ENCODE peak calls at places on chromosomes 16 and 17, in eight cellular contexts. K is upper lobe of left lung; T is CD8-positive, alpha-beta memory T cell; W is stomach; D is heart left ventricle; I is transverse colon; P is K562; F is SJSA1. J is an unnamed sample.

GRCh38 chr16:30051518-30051917 is 14.0 kb upstream of the ALDOA start:
- DNase-seq in W (no peak), P (no peak), T (no peak), I (no peak), D (no peak), F (peak; percentile 61), K (no peak), J (no peak)

GRCh38 chr17:73091770-73092517 is 544 bp downstream of the SLC39A11 start:
- DNase-seq in T (no peak), W (peak; percentile 33), I (peak; percentile 35), K (peak; percentile 40), D (no peak), F (peak; percentile 16), P (peak; percentile 64), J (no peak)

GRCh38 chr16:369866-370436 is 387 bp downstream of the MRPL28 start:
- DNase-seq in K (no peak), F (no peak), T (no peak), D (peak; percentile 58), I (no peak), W (peak; percentile 44), P (no peak), J (no peak)

GRCh38 chr17:1779571-1780074 is 17.8 kb downstream of the SERPINF1 start:
- DNase-seq in F (peak; percentile 80), W (peak; percentile 61), T (no peak), P (no peak), D (no peak), I (peak; percentile 73), K (peak; percentile 74), J (no peak)

GRCh38 chr16:55136356-55136755 is 187.6 kb upstream of the IRX6 start:
- DNase-seq in F (no peak), I (no peak), T (no peak), D (no peak), P (no peak), K (no peak), W (no peak), J (no peak)

GRCh38 chr16:88815227-88815626 is 3.5 kb upstream of the APRT start:
- DNase-seq in D (no peak), T (no peak), F (no peak), K (no peak), I (no peak), P (no peak), W (no peak), J (no peak)

GRCh38 chr16:67649494-67649931 is 4.6 kb downstream of the CARMIL2 start:
- DNase-seq in K (no peak), I (no peak), F (no peak), W (no peak), D (no peak), P (peak; percentile 58), T (no peak), J (no peak)

GRCh38 chr17:62966426-62967110 is 533 bp downstream of the TANC2 start:
- DNase-seq in D (peak; percentile 84), T (no peak), P (no peak), W (peak; percentile 64), I (peak; percentile 74), K (peak; percentile 55), F (peak; percentile 36), J (peak; percentile 7)

GRCh38 chr17:57671546-57672204 is 73.4 kb downstream of the CCDC182 start:
- DNase-seq in F (peak; percentile 88), T (peak; percentile 65), P (peak; percentile 82), I (peak; percentile 71), W (peak; percentile 74), D (peak; percentile 87), K (peak; percentile 70), J (peak; percentile 62)

GRCh38 chr17:83083368-83084201 is 4.2 kb downstream of the METRNL start:
- DNase-seq in F (peak; percentile 99), W (no peak), T (peak; percentile 86), I (no peak), D (no peak), P (no peak), K (no peak), J (no peak)

GRCh38 chr17:80832888-80833583 is 158.6 kb upstream of the CHMP6 start:
- DNase-seq in K (peak; percentile 93), T (peak; percentile 69), I (peak; percentile 85), D (peak; percentile 85), F (peak; percentile 99), P (peak; percentile 96), W (peak; percentile 72), J (peak; percentile 39)

GRCh38 chr16:87203060-87203656 is 114.0 kb downstream of the C16orf95 start:
- DNase-seq in T (no peak), D (no peak), K (peak; percentile 56), I (peak; percentile 68), P (peak; percentile 78), F (peak; percentile 94), W (peak; percentile 54), J (peak; percentile 58)

GRCh38 chr16:73058221-73058615 is 10.3 kb upstream of the ZFHX3 start:
- DNase-seq in F (no peak), W (peak; percentile 62), P (peak; percentile 33), D (peak; percentile 76), T (no peak), I (peak; percentile 58), K (no peak), J (no peak)

GRCh38 chr17:67379251-67379630 is 2.2 kb downstream of the PITPNC1 start:
- DNase-seq in P (no peak), W (no peak), D (no peak), K (no peak), I (no peak), T (no peak), F (no peak), J (no peak)

GRCh38 chr17:13599808-13600398 is 1.8 kb downstream of the HS3ST3A1 start:
- DNase-seq in K (no peak), F (peak; percentile 30), W (no peak), I (no peak), T (no peak), D (no peak), P (no peak), J (no peak)

DNA sequence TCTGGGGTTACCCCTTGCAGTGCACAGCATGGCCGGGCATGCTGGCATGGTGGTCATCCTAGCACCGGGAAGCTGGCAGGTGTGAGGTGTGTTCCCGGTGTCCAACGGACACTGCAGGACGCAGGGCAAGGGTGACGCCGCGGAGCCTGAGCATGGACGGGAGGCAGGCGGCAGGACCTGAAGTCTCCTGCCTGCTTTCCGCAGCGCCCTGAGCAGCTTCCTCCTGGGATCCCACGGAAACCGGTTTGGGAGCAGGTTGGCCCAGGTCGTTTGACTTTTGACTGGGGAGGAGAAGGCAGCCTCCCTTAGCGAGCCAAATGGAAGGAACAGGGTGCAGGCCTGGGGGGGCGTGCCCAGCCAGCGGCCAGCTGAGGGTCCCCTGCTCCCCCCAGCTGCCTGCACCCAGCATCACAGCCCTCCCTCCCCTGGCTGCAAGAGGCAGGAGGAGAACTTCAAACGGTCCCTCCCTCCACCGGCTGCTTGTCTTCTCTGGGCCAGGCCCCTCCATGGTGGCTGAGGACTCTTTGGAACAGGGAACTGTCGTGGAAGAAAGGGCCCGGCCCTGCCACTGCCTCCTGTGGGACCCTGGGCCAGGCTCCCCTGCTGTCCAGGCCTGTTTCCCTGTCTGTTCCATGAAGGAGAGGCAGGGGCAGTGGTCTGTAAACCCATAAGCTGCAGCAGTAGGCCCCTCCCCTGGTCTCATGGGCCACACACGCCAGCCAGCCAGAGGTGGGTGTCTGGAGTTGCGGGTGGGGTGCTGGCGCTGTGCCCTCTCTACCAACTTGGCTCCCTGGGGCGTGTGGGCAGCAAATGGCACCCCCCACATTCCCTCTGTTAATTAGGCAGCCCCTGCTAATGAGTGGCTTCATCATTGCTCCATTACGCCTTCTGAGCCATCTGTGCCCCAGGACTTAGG is 7.9 kb upstream of the ADGRG1 start:
- DNase-seq in F (no peak), K (peak; percentile 59), T (no peak), W (peak; percentile 88), I (peak; percentile 75), D (peak; percentile 49), P (no peak), J (no peak)
- H3K4me3 ChIP-seq in F (no peak overlapping the region), K (no peak overlapping the region), T (no peak overlapping the region), W (peak overlapping the region; percentile 30), I (peak overlapping the region; percentile 38), D (no peak overlapping the region), P (no peak overlapping the region), J (no peak overlapping the region)

DNA sequence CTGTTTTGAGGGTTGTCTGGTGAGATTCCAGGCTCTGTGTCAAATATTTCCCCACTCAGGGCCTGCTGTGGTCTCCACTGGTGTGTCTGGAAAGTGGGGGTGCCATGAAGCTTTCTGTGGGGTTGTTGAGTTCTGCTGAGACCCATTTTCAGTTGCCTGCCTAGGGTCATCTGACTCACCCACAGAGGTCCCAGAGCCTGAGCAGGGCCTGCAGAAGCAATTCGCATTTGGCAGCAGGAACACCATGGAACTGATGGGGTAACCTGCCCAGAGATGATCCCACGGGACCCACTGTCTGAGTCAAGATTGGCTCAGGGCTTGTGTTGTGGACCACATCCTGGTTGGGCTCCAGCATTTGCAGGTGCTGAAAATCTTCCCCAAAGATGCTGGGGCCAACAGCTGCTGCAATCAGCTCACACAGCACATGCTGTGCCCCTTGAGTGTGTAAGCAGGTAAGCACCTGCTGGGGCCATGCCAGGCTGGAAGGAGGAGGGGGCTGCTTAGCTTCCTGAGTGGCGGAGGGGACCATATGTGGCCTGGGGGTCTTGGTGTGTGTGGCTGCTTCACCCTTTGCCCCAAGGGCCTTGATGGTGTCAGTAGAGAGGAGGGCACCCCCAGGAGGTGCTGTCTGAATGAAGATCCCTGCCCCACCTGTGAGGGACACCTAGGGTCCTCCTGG is 1726.1 kb downstream of the TP53TG3F start:
- DNase-seq in K (no peak), D (no peak), W (no peak), T (no peak), F (no peak), P (no peak), I (no peak), J (no peak)
- H3K9me3 ChIP-seq in K (peaks cover 17% of the 10 kb centered on the region), D (no peaks in the 10 kb centered on the region), W (no peaks in the 10 kb centered on the region), T (no peaks in the 10 kb centered on the region), F (peaks cover 5% of the 10 kb centered on the region), P (no peaks in the 10 kb centered on the region), I (no peaks in the 10 kb centered on the region), J (peaks cover 38% of the 10 kb centered on the region)

GRCh38 chr17:76714822-76715461 is 4.2 kb upstream of the MXRA7 start:
- DNase-seq in F (peak; percentile 82), I (peak; percentile 68), D (peak; percentile 80), W (peak; percentile 72), T (peak; percentile 64), P (no peak), K (peak; percentile 63), J (peak; percentile 70)
- H3K27ac ChIP-seq in F (peak overlapping the region; percentile 86), I (peak overlapping the region; percentile 44), D (peak overlapping the region; percentile 14), W (peak overlapping the region; percentile 78), T (peak overlapping the region; percentile 57), P (no peak overlapping the region), K (peak overlapping the region; percentile 85), J (no peak overlapping the region)

GRCh38 chr17:45394913-45395568 is 37.6 kb downstream of the ARHGAP27 start:
- DNase-seq in W (peak; percentile 63), P (peak; percentile 95), T (peak; percentile 29), F (peak; percentile 80), K (no peak), D (peak; percentile 83), I (peak; percentile 65), J (peak; percentile 55)
- H3K4me3 ChIP-seq in W (peak overlapping the region; percentile 31), P (no peak overlapping the region), T (no peak overlapping the region), F (no peak overlapping the region), K (no peak overlapping the region), D (peak overlapping the region; percentile 24), I (no peak overlapping the region), J (no peak overlapping the region)

GRCh38 chr16:15966420-15967222 is 17.2 kb downstream of the ABCC1 start:
- DNase-seq in F (peak; percentile 79), I (no peak), P (no peak), T (no peak), D (no peak), K (no peak), W (no peak), J (no peak)
- H3K9me3 ChIP-seq in F (no peaks in the 10 kb centered on the region), I (no peaks in the 10 kb centered on the region), P (peaks cover 16% of the 10 kb centered on the region), T (no peaks in the 10 kb centered on the region), D (no peaks in the 10 kb centered on the region), K (peaks cover 5% of the 10 kb centered on the region), W (no peaks in the 10 kb centered on the region), J (peaks cover 7% of the 10 kb centered on the region)